ENCODE peak calls at places on chromosomes 4 and X, in seven cellular contexts. D, F, C, O, E, Y and S are unnamed samples.

GRCh38 chrX:48667504-48667903 is 16.1 kb upstream of the WAS start:
- DNase-seq in D (no peak), F (no peak), C (no peak), O (no peak), E (no peak), Y (no peak), S (peak)

GRCh38 chr4:175787948-175788347 is 24.1 kb downstream of the GPM6A start:
- DNase-seq in D (no peak), F (no peak), C (no peak), O (no peak), E (no peak), Y (no peak), S (no peak)

GRCh38 chr4:82899339-82899738 is 1.2 kb upstream of the THAP9 start:
- DNase-seq in D (no peak), F (no peak), C (no peak), O (no peak), E (no peak), Y (no peak), S (peak)

GRCh38 chrX:132957211-132958085 is 981 bp downstream of the HS6ST2 start:
- DNase-seq in D (no peak), F (no peak), C (no peak), O (no peak), E (no peak), Y (no peak), S (no peak)

GRCh38 chrX:148298737-148299136 is 201.7 kb upstream of the AFF2 start:
- DNase-seq in D (no peak), F (no peak), C (no peak), O (no peak), E (no peak), Y (no peak), S (peak)

GRCh38 chrX:2691543-2692220 is 587 bp downstream of the CD99 start:
- DNase-seq in D (peak), F (peak), C (peak), O (no peak), E (no peak), Y (peak), S (peak)

GRCh38 chr4:52659722-52660261 is 691 bp upstream of the USP46 start:
- DNase-seq in D (peak), F (no peak), C (peak), O (peak), E (peak), Y (peak), S (peak)

GRCh38 chr4:172147702-172148101 is 334.5 kb downstream of the GALNTL6 start:
- DNase-seq in D (no peak), F (no peak), C (no peak), O (no peak), E (no peak), Y (no peak), S (no peak)

GRCh38 chrX:11929476-11929875 is 171.4 kb downstream of the MSL3 start:
- DNase-seq in D (no peak), F (no peak), C (no peak), O (no peak), E (no peak), Y (no peak), S (no peak)

GRCh38 chr4:148574502-148574901 is 132.3 kb upstream of the NR3C2 start:
- DNase-seq in D (no peak), F (peak), C (no peak), O (no peak), E (no peak), Y (no peak), S (no peak)

GRCh38 chrX:49071877-49072711 is 1.7 kb downstream of the PRAF2 start:
- DNase-seq in D (peak), F (peak), C (peak), O (no peak), E (peak), Y (peak), S (no peak)

GRCh38 chr4:77963005-77963404 is 94.1 kb upstream of the FRAS1 start:
- DNase-seq in D (no peak), F (no peak), C (no peak), O (no peak), E (no peak), Y (no peak), S (no peak)

GRCh38 chrX:15059488-15059887 is 186.3 kb downstream of the MOSPD2 start:
- DNase-seq in D (no peak), F (no peak), C (no peak), O (no peak), E (no peak), Y (no peak), S (no peak)
- TF ChIP-seq CTCF in D (no peak), F (peak), C (no peak), O (no peak), E (no peak), Y (no peak), S (no peak)

GRCh38 chr4:24059839-24060238 is 170.0 kb upstream of the PPARGC1A start:
- DNase-seq in D (no peak), F (no peak), C (no peak), O (no peak), E (no peak), Y (no peak), S (no peak)

GRCh38 chr4:24055623-24056022 is 165.8 kb upstream of the PPARGC1A start:
- DNase-seq in D (peak), F (no peak), C (no peak), O (no peak), E (no peak), Y (no peak), S (no peak)

GRCh38 chr4:24060932-24061331 is 171.1 kb upstream of the PPARGC1A start:
- DNase-seq in D (no peak), F (no peak), C (no peak), O (no peak), E (no peak), Y (no peak), S (no peak)

GRCh38 chr4:24056258-24056657 is 166.4 kb upstream of the PPARGC1A start:
- DNase-seq in D (no peak), F (no peak), C (no peak), O (no peak), E (no peak), Y (no peak), S (no peak)

DNA sequence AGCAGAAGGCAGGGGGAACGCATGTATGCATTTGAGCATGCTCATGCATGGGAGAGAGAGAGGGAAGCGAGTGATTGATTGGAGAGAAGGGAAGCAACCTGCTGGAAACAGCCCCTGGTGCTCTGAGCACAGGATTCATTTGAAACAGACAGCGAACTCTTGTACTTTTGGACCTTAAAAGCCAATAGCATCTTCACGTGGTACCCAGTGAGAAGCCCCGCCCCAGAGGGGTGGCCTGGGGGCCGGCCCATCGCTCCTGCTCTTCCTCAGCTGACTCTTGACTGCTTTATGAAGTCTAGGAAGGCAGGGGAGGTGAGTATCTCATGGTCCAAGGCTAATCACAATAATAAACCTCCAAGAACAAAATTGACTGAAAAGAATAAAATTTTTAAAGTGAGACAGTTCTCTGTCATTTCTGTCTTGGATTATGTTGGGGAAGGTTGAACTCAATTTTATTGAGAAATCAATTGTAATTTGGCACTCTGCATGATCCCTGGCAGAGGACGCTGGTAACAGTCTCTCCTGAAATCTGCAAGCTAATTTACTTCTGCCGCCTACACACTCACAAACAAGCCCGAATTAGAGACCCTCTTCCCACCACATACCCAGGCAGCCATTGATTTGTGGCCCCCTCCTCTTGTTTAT is 168.2 kb upstream of the PPARGC1A start:
- DNase-seq in D (no peak), F (no peak), C (no peak), O (no peak), E (no peak), Y (no peak), S (no peak)
- TF ChIP-seq POLR2A in D (no peak), F (no peak), C (no peak), O (no peak), E (no peak), Y (no peak), S (no peak)

DNA sequence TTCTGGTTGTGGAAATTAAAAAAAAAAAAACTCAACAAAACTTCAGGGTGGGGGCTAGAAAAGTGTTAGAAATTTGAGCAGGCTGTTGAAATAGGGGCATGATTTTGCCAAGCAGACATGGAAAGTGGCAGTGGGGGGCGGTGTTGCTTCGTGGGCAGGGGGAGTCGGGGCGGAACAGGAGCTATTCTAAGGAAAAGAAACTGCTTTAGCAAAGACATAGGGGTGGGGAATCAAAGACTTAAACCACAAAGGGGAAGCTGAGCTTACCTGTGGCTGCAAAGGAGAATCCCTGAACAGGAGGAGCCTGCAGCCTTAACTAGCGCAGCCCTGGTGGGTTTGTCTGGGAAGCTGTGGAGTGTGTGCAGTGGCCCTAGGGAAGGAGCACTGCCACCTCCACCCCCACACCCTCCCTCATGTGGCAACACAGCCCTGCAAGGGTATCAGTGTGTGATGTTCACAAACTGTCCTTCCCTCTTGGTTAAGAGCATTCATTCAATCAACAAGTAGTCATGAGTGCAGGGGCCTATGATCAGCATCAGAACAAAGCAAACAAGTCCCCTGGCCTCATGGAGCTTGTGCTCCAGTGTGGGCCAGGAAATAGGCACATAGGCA is 20.5 kb downstream of the SEL1L3 start:
- DNase-seq in D (no peak), F (no peak), C (no peak), O (no peak), E (no peak), Y (peak), S (peak)
- TF ChIP-seq CTCF in D (no peak), F (no peak), C (no peak), O (no peak), E (no peak), Y (no peak), S (peak)

GRCh38 chr4:86935499-86935832 is 655 bp downstream of the AFF1 start:
- DNase-seq in D (peak), F (no peak), C (no peak), O (peak), E (peak), Y (peak), S (peak)
- TF ChIP-seq POLR2A in D (no peak), F (no peak), C (no peak), O (no peak), E (no peak), Y (no peak), S (no peak)

GRCh38 chrX:1537031-1537715 is at the start of gene P2RY8:
- DNase-seq in D (peak), F (no peak), C (peak), O (peak), E (no peak), Y (peak), S (peak)
- TF ChIP-seq CTCF in D (no peak), F (no peak), C (no peak), O (no peak), E (no peak), Y (no peak), S (no peak)

DNA sequence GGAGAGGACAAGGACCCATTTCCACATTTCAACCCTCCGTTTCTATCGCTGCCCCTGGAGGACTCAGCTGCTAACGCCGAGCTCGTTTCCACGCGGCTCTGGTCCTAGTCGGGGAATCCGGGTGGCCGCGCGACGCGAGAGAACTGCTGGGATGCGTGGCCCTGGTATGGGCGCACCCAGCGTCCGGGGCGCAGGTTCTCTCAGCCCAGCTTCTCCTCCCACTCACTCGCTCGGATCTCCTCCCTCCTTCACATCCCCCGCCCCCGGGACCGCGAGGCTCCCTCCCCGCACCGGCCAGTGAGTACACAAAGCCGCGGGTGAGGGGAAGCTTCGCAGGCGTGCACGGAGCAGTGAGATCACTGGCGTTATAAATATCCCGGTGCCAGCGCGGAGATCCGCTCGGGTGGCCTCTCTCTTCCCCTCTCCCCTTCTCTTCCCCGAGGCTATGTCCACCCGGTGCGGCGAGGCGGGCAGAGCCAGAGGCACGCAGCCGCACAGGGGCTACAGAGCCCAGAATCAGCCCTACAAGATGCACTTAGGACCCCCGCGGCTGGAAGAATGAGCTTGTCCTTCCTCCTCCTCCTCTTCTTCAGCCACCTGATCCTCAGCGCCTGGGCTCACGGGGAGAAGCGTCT is at the start of gene FGF5:
- DNase-seq in D (peak), F (peak), C (peak), O (no peak), E (peak), Y (no peak), S (peak)
- TF ChIP-seq POLR2A in D (no peak), F (peak), C (peak), O (no peak), E (no peak), Y (no peak), S (no peak)

GRCh38 chrX:128518508-128518907 is 466.3 kb upstream of the ACTRT1 start:
- DNase-seq in D (no peak), F (peak), C (no peak), O (no peak), E (no peak), Y (no peak), S (peak)
- TF ChIP-seq CTCF in D (no peak), F (peak), C (no peak), O (no peak), E (no peak), Y (no peak), S (peak)

DNA sequence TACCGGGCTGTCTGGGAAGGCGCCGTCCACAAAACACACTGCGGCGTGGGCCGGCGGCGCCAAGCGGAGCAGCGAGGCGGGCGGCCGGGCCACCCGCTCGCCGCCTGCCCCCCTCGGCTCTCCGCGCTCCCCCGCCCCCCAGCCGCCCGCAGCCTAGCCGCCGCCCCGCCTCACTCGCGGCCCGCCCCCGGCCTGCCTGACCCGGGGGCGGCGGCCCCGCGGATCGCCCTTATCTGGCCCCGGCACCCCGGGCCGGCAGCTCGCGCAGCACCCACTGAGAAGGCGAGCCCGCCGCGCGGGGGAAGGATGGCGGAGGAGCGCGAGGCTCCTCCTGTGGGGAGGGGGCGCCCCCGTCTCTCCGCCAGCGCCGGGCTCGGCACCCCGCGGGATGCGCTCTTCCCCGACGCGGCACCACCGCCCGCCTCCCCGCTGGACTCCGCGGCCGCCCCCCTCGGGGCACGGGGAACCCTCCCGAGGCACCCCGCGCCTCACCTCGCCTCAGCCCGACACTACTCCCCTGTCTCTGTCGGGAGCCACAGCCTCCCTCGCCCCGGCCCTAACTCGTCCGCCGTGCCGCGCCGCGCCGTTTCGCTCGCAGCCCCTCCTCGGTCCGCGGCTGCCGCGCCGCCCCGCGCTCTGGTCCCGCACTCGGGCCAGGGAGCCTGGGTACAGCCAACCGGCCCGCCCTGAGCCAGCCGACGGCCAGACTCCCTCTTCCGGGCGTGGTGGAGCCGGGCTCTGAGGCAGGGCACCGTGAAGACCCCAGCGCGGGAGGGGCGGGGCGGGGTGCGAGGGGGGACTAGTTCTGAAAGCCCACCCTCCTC is 564 bp downstream of the ATP11C start:
- DNase-seq in D (peak), F (peak), C (peak), O (peak), E (peak), Y (peak), S (peak)
- TF ChIP-seq POLR2A in D (no peak), F (no peak), C (no peak), O (no peak), E (peak), Y (no peak), S (no peak)

GRCh38 chr4:6362243-6362885 is 92.7 kb downstream of the WFS1 start:
- DNase-seq in D (no peak), F (no peak), C (no peak), O (no peak), E (no peak), Y (no peak), S (no peak)
- TF ChIP-seq CTCF in D (no peak), F (no peak), C (no peak), O (no peak), E (no peak), Y (no peak), S (peak)